ENCODE peak calls at places on chromosome 6, in five cellular contexts. One of them, this sample, is unnamed.

GRCh38 chr6:52498538-52499017 is 78.3 kb downstream of the TRAM2 start:
- DNase-seq in H1: no peak
- DNase-seq in H9: no peak
- DNase-seq in trophoblast cell: no peak
- DNase-seq in mesenchymal stem cell: no peak
- DNase-seq in this sample: no peak

GRCh38 chr6:46170357-46171289 is at the start of gene ENPP5:
- DNase-seq in H1: peak
- DNase-seq in H9: peak
- DNase-seq in trophoblast cell: peak
- DNase-seq in mesenchymal stem cell: no peak
- DNase-seq in this sample: peak

GRCh38 chr6:169837529-169838250 is 86.3 kb downstream of the ERMARD start:
- DNase-seq in H1: no peak
- DNase-seq in H9: no peak
- DNase-seq in trophoblast cell: no peak
- DNase-seq in mesenchymal stem cell: no peak
- DNase-seq in this sample: no peak

GRCh38 chr6:31727717-31728671 is 1.1 kb downstream of the DDAH2 start:
- DNase-seq in H1: no peak
- DNase-seq in H9: no peak
- DNase-seq in trophoblast cell: no peak
- DNase-seq in mesenchymal stem cell: no peak
- DNase-seq in this sample: no peak

GRCh38 chr6:168150551-168151444 is 71.8 kb upstream of the FRMD1 start:
- DNase-seq in H1: peak
- DNase-seq in H9: peak
- DNase-seq in trophoblast cell: no peak
- DNase-seq in mesenchymal stem cell: no peak
- DNase-seq in this sample: no peak

GRCh38 chr6:38141716-38142115 is 322.2 kb downstream of the ZFAND3 start:
- DNase-seq in H1: no peak
- DNase-seq in H9: no peak
- DNase-seq in trophoblast cell: no peak
- DNase-seq in mesenchymal stem cell: no peak
- DNase-seq in this sample: no peak

GRCh38 chr6:24902782-24903181 is 33.0 kb downstream of the RIPOR2 start:
- DNase-seq in H1: no peak
- DNase-seq in H9: no peak
- DNase-seq in trophoblast cell: no peak
- DNase-seq in mesenchymal stem cell: peak
- DNase-seq in this sample: no peak

GRCh38 chr6:108942556-108943492 is 94.6 kb downstream of the ARMC2 start:
- DNase-seq in H1: no peak
- DNase-seq in H9: no peak
- DNase-seq in trophoblast cell: no peak
- DNase-seq in mesenchymal stem cell: no peak
- DNase-seq in this sample: no peak

GRCh38 chr6:130848945-130849344 is 21.7 kb downstream of the SMLR1 start:
- DNase-seq in H1: no peak
- DNase-seq in H9: peak
- DNase-seq in trophoblast cell: no peak
- DNase-seq in mesenchymal stem cell: no peak
- DNase-seq in this sample: no peak

GRCh38 chr6:138647006-138647405 is 126.6 kb upstream of the CCDC28A start:
- DNase-seq in H1: no peak
- DNase-seq in H9: no peak
- DNase-seq in trophoblast cell: peak
- DNase-seq in mesenchymal stem cell: no peak
- DNase-seq in this sample: no peak

GRCh38 chr6:30615958-30616810 is 859 bp downstream of the PPP1R10 start:
- DNase-seq in H1: no peak
- DNase-seq in H9: peak
- DNase-seq in trophoblast cell: peak
- DNase-seq in mesenchymal stem cell: peak
- DNase-seq in this sample: peak

GRCh38 chr6:149149682-149150081 is 167.8 kb upstream of the TAB2 start:
- DNase-seq in H1: no peak
- DNase-seq in H9: no peak
- DNase-seq in trophoblast cell: no peak
- DNase-seq in mesenchymal stem cell: no peak
- DNase-seq in this sample: no peak

GRCh38 chr6:149150301-149150700 is 167.2 kb upstream of the TAB2 start:
- DNase-seq in H1: no peak
- DNase-seq in H9: no peak
- DNase-seq in trophoblast cell: no peak
- DNase-seq in mesenchymal stem cell: no peak
- DNase-seq in this sample: no peak

GRCh38 chr6:149150999-149151398 is 166.5 kb upstream of the TAB2 start:
- DNase-seq in H1: no peak
- DNase-seq in H9: no peak
- DNase-seq in trophoblast cell: no peak
- DNase-seq in mesenchymal stem cell: no peak
- DNase-seq in this sample: no peak

GRCh38 chr6:149147939-149148718 is 169.4 kb upstream of the TAB2 start:
- DNase-seq in H1: no peak
- DNase-seq in H9: no peak
- DNase-seq in trophoblast cell: peak
- DNase-seq in mesenchymal stem cell: no peak
- DNase-seq in this sample: no peak

DNA sequence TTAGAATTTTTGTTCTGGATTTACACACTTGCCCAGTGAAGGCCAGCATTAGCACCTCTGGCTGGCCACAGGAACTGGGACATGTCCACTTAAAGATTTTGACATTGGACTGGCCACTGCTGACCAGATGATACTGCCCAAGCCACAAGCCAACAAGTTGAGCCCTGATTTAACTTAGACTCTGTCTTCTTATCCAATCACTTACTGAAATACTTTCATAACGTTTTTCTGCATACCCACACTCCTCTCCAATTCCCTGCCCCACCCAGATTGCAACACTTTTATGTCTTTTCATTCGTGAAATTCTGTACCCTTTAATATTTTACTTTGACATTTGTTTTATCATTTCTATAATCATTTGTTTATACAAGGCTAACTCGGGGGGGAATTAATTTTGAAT is 170.3 kb upstream of the TAB2 start:
- DNase-seq in H1: no peak
- DNase-seq in H9: no peak
- DNase-seq in trophoblast cell: peak
- DNase-seq in mesenchymal stem cell: no peak
- DNase-seq in this sample: no peak
- H3K27ac ChIP-seq in H1: no peak
- H3K27ac ChIP-seq in H9: no peak
- H3K27ac ChIP-seq in trophoblast cell: no peak
- H3K27ac ChIP-seq in mesenchymal stem cell: no peak
- H3K27ac ChIP-seq in this sample: no peak

GRCh38 chr6:62707914-62708313 is 421.9 kb upstream of the KHDRBS2 start:
- DNase-seq in H1: no peak
- DNase-seq in H9: no peak
- DNase-seq in trophoblast cell: no peak
- DNase-seq in mesenchymal stem cell: no peak
- DNase-seq in this sample: no peak

GRCh38 chr6:62711750-62712149 is 425.7 kb upstream of the KHDRBS2 start:
- DNase-seq in H1: no peak
- DNase-seq in H9: no peak
- DNase-seq in trophoblast cell: no peak
- DNase-seq in mesenchymal stem cell: no peak
- DNase-seq in this sample: no peak

GRCh38 chr6:62707156-62707555 is 421.1 kb upstream of the KHDRBS2 start:
- DNase-seq in H1: no peak
- DNase-seq in H9: peak
- DNase-seq in trophoblast cell: no peak
- DNase-seq in mesenchymal stem cell: no peak
- DNase-seq in this sample: no peak
- H2BK12ac ChIP-seq in H1: no peak
- H2BK12ac ChIP-seq in H9: no peak
- H2BK12ac ChIP-seq in trophoblast cell: no peak
- H2BK12ac ChIP-seq in mesenchymal stem cell: no peak
- H2BK12ac ChIP-seq in this sample: no peak

GRCh38 chr6:56832225-56832624 is 122.7 kb upstream of the BEND6 start:
- DNase-seq in H1: no peak
- DNase-seq in H9: no peak
- DNase-seq in trophoblast cell: no peak
- DNase-seq in mesenchymal stem cell: no peak
- DNase-seq in this sample: no peak
- H3K27ac ChIP-seq in H1: no peak
- H3K27ac ChIP-seq in H9: no peak
- H3K27ac ChIP-seq in trophoblast cell: no peak
- H3K27ac ChIP-seq in mesenchymal stem cell: no peak
- H3K27ac ChIP-seq in this sample: no peak

GRCh38 chr6:107662333-107662732 is 161.8 kb downstream of the SCML4 start:
- DNase-seq in H1: no peak
- DNase-seq in H9: no peak
- DNase-seq in trophoblast cell: no peak
- DNase-seq in mesenchymal stem cell: no peak
- DNase-seq in this sample: no peak
- H2BK12ac ChIP-seq in H1: no peak
- H2BK12ac ChIP-seq in H9: no peak
- H2BK12ac ChIP-seq in trophoblast cell: no peak
- H2BK12ac ChIP-seq in mesenchymal stem cell: no peak
- H2BK12ac ChIP-seq in this sample: no peak

GRCh38 chr6:41000248-41000647 is 38.8 kb downstream of the UNC5CL start:
- DNase-seq in H1: no peak
- DNase-seq in H9: no peak
- DNase-seq in trophoblast cell: no peak
- DNase-seq in mesenchymal stem cell: no peak
- DNase-seq in this sample: no peak

GRCh38 chr6:40997256-40997957 is 41.6 kb downstream of the UNC5CL start:
- DNase-seq in H1: peak
- DNase-seq in H9: peak
- DNase-seq in trophoblast cell: peak
- DNase-seq in mesenchymal stem cell: peak
- DNase-seq in this sample: peak

GRCh38 chr6:40998661-40999060 is 40.4 kb downstream of the UNC5CL start:
- DNase-seq in H1: no peak
- DNase-seq in H9: no peak
- DNase-seq in trophoblast cell: no peak
- DNase-seq in mesenchymal stem cell: peak
- DNase-seq in this sample: no peak

GRCh38 chr6:40999498-41000070 is 39.4 kb downstream of the UNC5CL start:
- DNase-seq in H1: peak
- DNase-seq in H9: peak
- DNase-seq in trophoblast cell: peak
- DNase-seq in mesenchymal stem cell: peak
- DNase-seq in this sample: no peak

DNA sequence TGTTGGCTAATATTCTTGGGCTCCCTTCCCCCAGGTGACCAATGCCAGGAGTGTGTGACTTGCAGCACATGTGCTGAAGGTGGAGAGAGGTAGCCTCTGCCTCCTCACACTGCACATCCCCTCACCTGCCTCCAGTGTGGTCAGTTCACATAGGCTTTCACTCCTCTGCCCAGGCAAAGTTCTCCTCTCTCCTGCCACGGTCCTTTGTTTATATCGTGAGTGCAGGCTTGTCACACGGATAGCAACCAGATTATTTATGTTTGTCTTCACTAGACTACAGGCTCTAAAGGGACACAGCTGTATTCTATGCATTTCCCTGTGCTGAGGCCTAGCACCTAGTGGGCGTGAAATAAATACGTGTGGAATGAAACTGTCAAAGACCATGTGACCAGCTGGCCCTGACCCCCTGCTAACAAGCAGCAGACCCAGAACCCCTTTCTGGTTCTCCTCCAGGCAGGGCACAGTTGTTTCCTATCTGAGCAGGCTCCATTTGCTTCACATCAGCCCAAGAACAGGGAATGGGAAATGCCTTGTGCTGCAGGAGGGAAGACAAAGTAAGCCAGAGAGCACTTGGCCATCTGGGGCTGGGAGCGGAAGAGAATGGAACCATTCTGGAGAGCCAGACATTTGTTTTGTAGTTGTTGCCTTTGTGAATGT is 42.3 kb downstream of the UNC5CL start:
- DNase-seq in H1: no peak
- DNase-seq in H9: peak
- DNase-seq in trophoblast cell: no peak
- DNase-seq in mesenchymal stem cell: peak
- DNase-seq in this sample: peak
- H3K27ac ChIP-seq in H1: peak
- H3K27ac ChIP-seq in H9: peak
- H3K27ac ChIP-seq in trophoblast cell: peak
- H3K27ac ChIP-seq in mesenchymal stem cell: peak
- H3K27ac ChIP-seq in this sample: peak

GRCh38 chr6:41685641-41686380 is 47.5 kb downstream of the MDFI start:
- DNase-seq in H1: no peak
- DNase-seq in H9: no peak
- DNase-seq in trophoblast cell: no peak
- DNase-seq in mesenchymal stem cell: no peak
- DNase-seq in this sample: no peak
- H2BK12ac ChIP-seq in H1: no peak
- H2BK12ac ChIP-seq in H9: no peak
- H2BK12ac ChIP-seq in trophoblast cell: no peak
- H2BK12ac ChIP-seq in mesenchymal stem cell: no peak
- H2BK12ac ChIP-seq in this sample: no peak

GRCh38 chr6:133683603-133684002 is 205.3 kb upstream of the TCF21 start:
- DNase-seq in H1: no peak
- DNase-seq in H9: no peak
- DNase-seq in trophoblast cell: no peak
- DNase-seq in mesenchymal stem cell: no peak
- DNase-seq in this sample: no peak

GRCh38 chr6:133681880-133682279 is 207.0 kb upstream of the TCF21 start:
- DNase-seq in H1: no peak
- DNase-seq in H9: peak
- DNase-seq in trophoblast cell: no peak
- DNase-seq in mesenchymal stem cell: peak
- DNase-seq in this sample: no peak

GRCh38 chr6:133680994-133681393 is 207.9 kb upstream of the TCF21 start:
- DNase-seq in H1: no peak
- DNase-seq in H9: no peak
- DNase-seq in trophoblast cell: no peak
- DNase-seq in mesenchymal stem cell: no peak
- DNase-seq in this sample: no peak

GRCh38 chr6:133682506-133683290 is 206.2 kb upstream of the TCF21 start:
- DNase-seq in H1: no peak
- DNase-seq in H9: no peak
- DNase-seq in trophoblast cell: no peak
- DNase-seq in mesenchymal stem cell: no peak
- DNase-seq in this sample: no peak
- H3K27ac ChIP-seq in H1: peak
- H3K27ac ChIP-seq in H9: peak
- H3K27ac ChIP-seq in trophoblast cell: no peak
- H3K27ac ChIP-seq in mesenchymal stem cell: no peak
- H3K27ac ChIP-seq in this sample: no peak

GRCh38 chr6:12656841-12657435 is 59.6 kb upstream of the PHACTR1 start:
- DNase-seq in H1: no peak
- DNase-seq in H9: no peak
- DNase-seq in trophoblast cell: no peak
- DNase-seq in mesenchymal stem cell: no peak
- DNase-seq in this sample: no peak
- H2BK12ac ChIP-seq in H1: no peak
- H2BK12ac ChIP-seq in H9: no peak
- H2BK12ac ChIP-seq in trophoblast cell: no peak
- H2BK12ac ChIP-seq in mesenchymal stem cell: no peak
- H2BK12ac ChIP-seq in this sample: no peak